ENCODE peak calls at places on chromosomes 2 and 18, in nine cellular contexts. X is right atrium auricular region; K is body of pancreas; P is CD4-positive, CD25-positive, alpha-beta regulatory T cell; B is fibroblast of lung; C is cardiac muscle cell; O is A549; H is IMR-90; J is CD8-positive, alpha-beta memory T cell. Z is an unnamed sample.
A peak's percentile ranks its signal among the peaks of the same experiment; 100 is the strongest.

GRCh38 chr2:131055169-131056065 is 37.8 kb downstream of the FAM168B start:
- DNase-seq in O (no peak), X (no peak), B (no peak), P (no peak), H (peak; percentile 75), J (no peak), C (no peak), K (no peak), Z (no peak)

GRCh38 chr2:9356336-9356735 is 67.0 kb downstream of the ITGB1BP1 start:
- DNase-seq in X (no peak), C (no peak), K (no peak), O (no peak), H (no peak), B (no peak), P (no peak), J (no peak), Z (no peak)

GRCh38 chr2:26969089-26969844 is 1.2 kb upstream of the MAPRE3 start:
- DNase-seq in J (no peak), P (no peak), H (peak; percentile 81), B (no peak), K (no peak), C (no peak), O (peak; percentile 48), X (no peak), Z (no peak)

GRCh38 chr2:40028792-40029488 is 249.9 kb upstream of the THUMPD2 start:
- DNase-seq in J (no peak), X (no peak), C (no peak), K (no peak), O (no peak), P (no peak), H (no peak), B (no peak), Z (no peak)

GRCh38 chr2:74423226-74424095 is 1.9 kb downstream of the WDR54 start:
- DNase-seq in J (no peak), C (no peak), B (no peak), X (no peak), K (no peak), H (no peak), P (no peak), O (no peak), Z (no peak)

GRCh38 chr2:160906878-160907277 is 253.3 kb upstream of the TANK start:
- DNase-seq in K (no peak), O (peak; percentile 10), C (no peak), P (no peak), H (no peak), X (no peak), B (no peak), J (no peak), Z (no peak)

GRCh38 chr2:120780402-120780801 is 44.7 kb downstream of the GLI2 start:
- DNase-seq in P (no peak), O (no peak), H (no peak), B (no peak), J (no peak), C (no peak), X (no peak), K (no peak), Z (no peak)

GRCh38 chr2:216195565-216195978 is 86.4 kb downstream of the XRCC5 start:
- DNase-seq in K (no peak), X (no peak), H (peak; percentile 94), J (no peak), O (no peak), B (peak; percentile 90), P (no peak), C (peak; percentile 71), Z (no peak)

GRCh38 chr2:37560863-37561614 is 110.4 kb downstream of the CDC42EP3 start:
- DNase-seq in J (no peak), H (no peak), O (no peak), B (peak; percentile 39), C (peak; percentile 58), P (no peak), X (no peak), K (no peak), Z (no peak)

GRCh38 chr2:54336136-54336976 is 80.3 kb upstream of the TSPYL6 start:
- DNase-seq in P (no peak), O (no peak), K (no peak), C (peak; percentile 50), B (peak; percentile 88), H (peak; percentile 92), J (no peak), X (no peak), Z (no peak)

GRCh38 chr18:3044931-3045698 is 32.2 kb upstream of the LPIN2 start:
- DNase-seq in P (no peak), C (peak; percentile 2), K (peak; percentile 85), J (no peak), X (no peak), O (peak; percentile 61), B (no peak), H (no peak), Z (peak; percentile 67)

GRCh38 chr2:212539145-212539880 is 711 bp upstream of the ERBB4 start:
- DNase-seq in O (no peak), X (no peak), B (peak; percentile 6), P (no peak), C (no peak), K (peak; percentile 87), J (no peak), H (no peak), Z (peak; percentile 71)

DNA sequence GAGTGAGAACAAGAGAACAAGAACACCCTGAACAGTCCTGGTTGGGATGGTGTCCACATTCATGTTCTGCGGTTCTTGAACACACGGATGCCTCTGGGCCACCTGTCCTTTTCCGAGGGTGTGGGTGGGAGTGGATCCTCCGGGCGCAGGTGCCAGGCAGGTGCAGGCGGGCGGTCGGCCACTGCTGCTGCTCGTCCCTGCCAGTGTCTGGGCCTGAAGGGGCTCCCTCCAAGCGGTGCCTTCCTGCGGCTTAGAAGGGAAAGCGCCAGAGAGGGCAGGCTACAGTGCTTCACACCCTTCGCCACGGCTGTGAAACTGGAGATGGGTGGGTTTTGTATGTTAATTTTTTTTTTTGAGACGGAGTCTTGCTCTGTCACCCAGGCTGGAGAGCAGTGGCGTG is 8.0 kb upstream of the D2HGDH start:
- DNase-seq in H (no peak), K (no peak), P (no peak), J (no peak), B (no peak), C (no peak), X (no peak), O (no peak), Z (no peak)
- H3K27ac ChIP-seq in H (no peak overlapping the region), K (no peak overlapping the region), P (no peak overlapping the region), J (no peak overlapping the region), B (no peak overlapping the region), C (no peak overlapping the region), X (no peak overlapping the region), O (no peak overlapping the region), Z (no peak overlapping the region)

GRCh38 chr18:24397694-24398365 is at the start of gene OSBPL1A:
- DNase-seq in X (peak; percentile 90), O (peak; percentile 86), J (peak; percentile 66), H (peak; percentile 85), K (peak; percentile 96), C (peak; percentile 96), P (peak; percentile 42), B (peak; percentile 91), Z (peak; percentile 97)
- H3K4me1 ChIP-seq in X (no peaks in the 10 kb centered on the region), O (peaks cover 16% of the 10 kb centered on the region), J (peaks cover 8% of the 10 kb centered on the region), H (peaks cover 2% of the 10 kb centered on the region), K (peaks cover 6% of the 10 kb centered on the region), C (no peaks in the 10 kb centered on the region), P (peaks cover 11% of the 10 kb centered on the region), B (peaks cover 3% of the 10 kb centered on the region), Z (no peaks in the 10 kb centered on the region)

DNA sequence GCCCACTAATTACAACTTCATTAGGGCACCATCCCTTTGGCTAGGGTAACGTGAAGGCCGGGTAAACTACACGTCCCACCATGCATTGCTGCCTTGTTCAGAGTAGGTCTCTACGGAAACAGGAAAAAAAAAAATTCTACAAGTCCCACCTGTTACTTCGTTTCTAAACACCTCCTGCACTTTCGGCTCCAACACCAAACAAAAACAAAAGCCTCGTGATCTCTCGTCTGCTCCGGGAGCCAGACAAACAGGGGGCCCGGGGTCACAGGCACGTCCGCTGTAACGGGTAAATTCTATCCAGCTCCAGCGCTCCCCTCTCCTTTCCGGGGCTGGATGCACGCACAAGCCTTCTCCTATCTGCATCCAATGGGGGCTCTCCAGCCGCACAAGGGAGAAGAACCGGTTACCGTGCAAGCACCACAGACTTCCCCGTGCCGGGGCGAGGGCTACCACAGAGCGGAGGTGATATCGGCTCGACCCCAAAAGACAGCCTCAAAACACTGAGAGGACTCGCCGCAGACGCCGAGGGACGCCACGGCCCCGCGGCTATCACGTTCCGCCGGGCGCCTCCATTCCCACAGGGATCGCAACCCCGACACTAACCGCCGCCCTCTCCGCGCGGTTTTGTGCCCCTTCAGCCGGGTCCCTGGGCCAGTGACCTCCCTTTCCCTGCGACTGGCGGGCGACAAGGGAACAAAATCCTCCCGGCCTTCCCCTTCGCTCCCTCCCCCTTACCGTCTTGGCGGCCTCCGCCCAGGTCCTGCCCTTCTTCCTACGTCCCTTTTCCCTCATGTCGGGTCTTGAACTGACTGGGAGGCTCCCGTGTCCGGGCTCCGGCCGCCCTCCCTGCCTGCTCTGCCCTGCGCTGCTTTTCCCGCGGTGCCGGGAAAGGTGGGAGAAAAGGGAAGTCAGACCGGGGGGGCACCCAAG is 591 bp downstream of the ASXL2 start:
- DNase-seq in J (peak; percentile 40), H (peak; percentile 58), C (peak; percentile 64), X (no peak), P (peak; percentile 73), O (peak; percentile 75), B (peak; percentile 59), K (peak; percentile 73), Z (peak; percentile 55)
- H3K27ac ChIP-seq in J (peak overlapping the region; percentile 96), H (peak overlapping the region; percentile 88), C (peak overlapping the region; percentile 99), X (peak overlapping the region; percentile 95), P (peak overlapping the region; percentile 97), O (peak overlapping the region; percentile 94), B (peak overlapping the region; percentile 92), K (peak overlapping the region; percentile 85), Z (no peak overlapping the region)

DNA sequence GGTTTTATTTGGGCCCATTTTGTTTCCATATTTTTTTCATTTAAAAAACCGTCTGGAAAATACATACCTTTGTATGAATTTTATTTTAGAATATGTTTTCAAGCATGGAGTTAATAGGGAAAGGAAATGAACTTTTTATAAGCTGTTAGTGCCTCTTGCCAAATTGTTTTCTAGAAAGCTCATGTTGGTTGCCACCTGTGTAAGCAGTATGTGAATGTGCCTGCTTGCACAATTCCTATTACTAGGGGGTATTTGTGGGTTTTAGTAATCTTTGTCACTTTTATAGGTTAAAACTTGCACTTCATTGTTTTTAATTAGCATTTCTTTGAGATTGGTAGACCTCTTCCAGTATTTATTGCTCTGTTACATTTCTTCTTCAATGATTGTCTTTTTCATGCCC is 107.3 kb downstream of the TANC1 start:
- DNase-seq in X (no peak), O (no peak), B (peak; percentile 54), C (peak; percentile 57), K (no peak), J (no peak), H (peak; percentile 48), P (no peak), Z (no peak)
- H3K4me1 ChIP-seq in X (no peaks in the 10 kb centered on the region), O (peaks cover 15% of the 10 kb centered on the region), B (peaks cover 29% of the 10 kb centered on the region), C (no peaks in the 10 kb centered on the region), K (no peaks in the 10 kb centered on the region), J (no peaks in the 10 kb centered on the region), H (peaks cover 20% of the 10 kb centered on the region), P (no peaks in the 10 kb centered on the region), Z (peaks cover 8% of the 10 kb centered on the region)

DNA sequence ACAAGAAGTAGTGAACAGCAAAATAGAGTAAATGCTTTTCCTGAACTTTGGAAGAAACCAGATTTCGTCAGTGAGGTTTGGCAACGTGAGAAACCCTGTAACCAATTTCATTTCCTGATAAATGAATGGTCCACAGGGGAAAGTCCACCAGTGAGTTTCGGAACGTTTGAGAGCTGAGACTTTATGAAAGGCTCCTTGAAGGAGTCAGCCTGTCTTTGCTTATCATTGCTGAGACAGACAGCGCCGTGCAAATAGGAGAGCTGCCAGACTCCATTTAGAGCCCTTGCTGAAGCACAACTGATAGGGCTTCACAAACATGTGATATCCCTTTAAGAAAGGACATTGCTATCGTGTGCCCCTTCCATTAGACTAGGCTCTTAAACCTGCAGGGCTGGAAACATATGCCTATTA is 121.8 kb upstream of the SMAD7 start:
- DNase-seq in J (no peak), X (no peak), K (peak; percentile 19), O (no peak), P (no peak), C (peak; percentile 74), B (peak; percentile 57), H (peak; percentile 61), Z (no peak)
- H3K27ac ChIP-seq in J (peak overlapping the region; percentile 32), X (no peak overlapping the region), K (no peak overlapping the region), O (no peak overlapping the region), P (no peak overlapping the region), C (peak overlapping the region; percentile 83), B (no peak overlapping the region), H (peak overlapping the region; percentile 81), Z (peak overlapping the region; percentile 30)